ENCODE peak calls at places on chromosomes 11 and 22, in five cellular contexts. N is GM23338, X is SK-N-SH, B is HCT116, D is neural progenitor cell. G is an unnamed sample. For H3K79me2, the result is how much of the 10 kb centered on the place peaks cover.

GRCh38 chr11:57434640-57435546 is 8.0 kb upstream of the SLC43A3 start:
- DNase-seq in N (no peak), X (no peak), B (no peak), D (no peak), G (peak)

GRCh38 chr11:47356998-47357329 is 4.5 kb upstream of the MYBPC3 start:
- DNase-seq in N (no peak), X (no peak), B (no peak), D (no peak), G (no peak)

GRCh38 chr22:36741204-36741793 is 34.6 kb downstream of the IFT27 start:
- DNase-seq in N (peak), X (peak), B (peak), D (peak), G (no peak)

GRCh38 chr22:19740586-19740985 is 17.2 kb downstream of the GP1BB start:
- DNase-seq in N (no peak), X (no peak), B (no peak), D (no peak), G (no peak)

GRCh38 chr11:134349109-134349801 is 17.5 kb downstream of the GLB1L2 start:
- DNase-seq in N (no peak), X (no peak), B (no peak), D (no peak), G (no peak)

GRCh38 chr22:43889366-43890253 is 2.2 kb downstream of the PNPLA5 start:
- DNase-seq in N (peak), X (peak), B (no peak), D (peak), G (peak)

GRCh38 chr11:61429691-61430582 is at the start of the genes CPSF7 and SDHAF2:
- DNase-seq in N (peak), X (peak), B (peak), D (peak), G (peak)

GRCh38 chr11:77467233-77467632 is 6.7 kb downstream of the PAK1 start:
- DNase-seq in N (no peak), X (no peak), B (no peak), D (no peak), G (peak)

GRCh38 chr11:119615003-119615878 is 113.8 kb downstream of the NECTIN1 start:
- DNase-seq in N (no peak), X (no peak), B (peak), D (no peak), G (peak)

GRCh38 chr11:96337541-96338530 is 5.2 kb downstream of the MAML2 start:
- DNase-seq in N (no peak), X (no peak), B (no peak), D (no peak), G (no peak)
- H3K4me3 ChIP-seq in N (no peak), X (peak), B (no peak), D (no peak), G (peak)

GRCh38 chr22:21606775-21607174 is 23.0 kb downstream of the YDJC start:
- DNase-seq in N (no peak), X (no peak), B (no peak), D (no peak), G (no peak)
- H3K79me2 ChIP-seq in N (half or more), X (half or more), B (half or more), D (half or more), G (half or more)

GRCh38 chr22:45608763-45609180 is 62.9 kb upstream of the ATXN10 start:
- DNase-seq in N (no peak), X (no peak), B (peak), D (no peak), G (peak)
- TF ChIP-seq EZH2phosphoT487 in N (no peak), X (no peak), B (no peak), D (no peak), G (no peak)

DNA sequence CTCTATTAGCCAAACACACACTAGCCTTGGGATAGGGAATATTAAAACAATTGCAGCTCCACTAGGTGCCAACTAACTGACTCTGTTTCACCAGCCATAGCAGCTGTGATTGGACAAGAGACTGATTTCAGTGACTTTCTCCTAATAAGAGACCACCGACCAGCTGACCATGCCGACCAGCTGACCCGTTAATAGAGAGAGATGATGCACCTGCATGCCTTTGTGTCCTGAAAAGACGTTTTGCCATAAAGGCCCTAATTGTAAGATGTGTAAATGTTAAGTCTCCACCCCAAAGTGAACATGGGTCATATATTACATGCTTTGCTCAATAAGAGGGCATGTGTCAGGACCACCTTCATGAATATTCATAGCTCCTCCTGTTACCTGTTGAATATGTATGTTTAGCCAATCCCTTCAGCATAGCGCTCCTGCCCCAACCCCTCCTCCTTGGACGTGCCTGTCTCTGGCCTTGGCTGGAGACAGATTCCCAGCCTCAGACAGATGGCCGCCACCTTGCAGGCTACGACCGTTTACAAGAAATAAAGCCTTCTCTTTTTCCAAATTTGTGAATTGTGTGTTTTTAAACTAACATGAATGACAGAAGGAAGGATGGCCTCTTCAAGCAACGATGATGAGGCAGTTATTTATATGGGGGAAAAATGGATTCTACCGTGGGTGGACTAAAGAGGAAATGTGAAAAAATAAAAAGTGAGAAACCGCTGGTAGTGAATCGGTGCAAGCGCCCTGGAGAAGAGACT is 1.2 kb upstream of the NADSYN1 start:
- DNase-seq in N (peak), X (no peak), B (no peak), D (peak), G (peak)
- H3K4me3 ChIP-seq in N (peak), X (no peak), B (no peak), D (peak), G (peak)

GRCh38 chr22:38203090-38203810 is 1.5 kb downstream of the MAFF start:
- DNase-seq in N (peak), X (peak), B (no peak), D (peak), G (peak)

GRCh38 chr22:38205261-38206128 is 3.7 kb downstream of the MAFF start:
- DNase-seq in N (no peak), X (no peak), B (no peak), D (no peak), G (no peak)

GRCh38 chr22:38203855-38204497 is 2.2 kb downstream of the MAFF start:
- DNase-seq in N (no peak), X (no peak), B (no peak), D (no peak), G (peak)

GRCh38 chr22:38202437-38203089 is 769 bp downstream of the MAFF start:
- DNase-seq in N (peak), X (peak), B (no peak), D (peak), G (peak)

GRCh38 chr22:38204784-38205183 is 3.0 kb downstream of the MAFF start:
- DNase-seq in N (no peak), X (no peak), B (no peak), D (no peak), G (no peak)
- H3K79me2 ChIP-seq in N (under half), X (half or more), B (half or more), D (under half), G (half or more)

GRCh38 chr22:46042786-46043185 is 65.8 kb upstream of the WNT7B start:
- DNase-seq in N (no peak), X (no peak), B (no peak), D (no peak), G (no peak)

GRCh38 chr22:46039531-46039930 is 62.6 kb upstream of the WNT7B start:
- DNase-seq in N (no peak), X (no peak), B (no peak), D (no peak), G (no peak)

GRCh38 chr22:46043339-46043738 is 66.4 kb upstream of the WNT7B start:
- DNase-seq in N (no peak), X (no peak), B (no peak), D (no peak), G (no peak)

GRCh38 chr22:46040471-46041465 is 63.8 kb upstream of the WNT7B start:
- DNase-seq in N (no peak), X (no peak), B (no peak), D (no peak), G (no peak)

GRCh38 chr22:46041642-46042041 is 64.7 kb upstream of the WNT7B start:
- DNase-seq in N (no peak), X (no peak), B (no peak), D (no peak), G (no peak)
- TF ChIP-seq EZH2phosphoT487 in N (no peak), X (no peak), B (no peak), D (no peak), G (no peak)

DNA sequence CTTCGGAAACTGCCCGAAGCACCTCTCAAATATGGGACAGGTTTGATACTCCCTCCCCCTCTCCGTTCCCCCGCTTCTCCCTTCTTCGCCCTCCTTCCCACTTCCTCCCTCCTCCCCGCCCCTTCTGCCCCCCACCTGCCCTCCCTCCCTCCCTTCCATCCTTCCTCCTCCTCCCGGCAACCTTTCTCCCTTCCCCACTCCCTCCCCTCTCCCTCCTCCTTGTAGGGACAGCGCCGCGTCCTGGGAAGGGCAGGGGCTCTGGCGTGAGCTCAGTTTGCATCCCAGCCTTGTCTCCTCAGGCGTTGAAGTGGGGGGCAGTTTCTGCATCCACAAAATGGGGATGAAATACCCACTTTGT is 6.1 kb upstream of the NFAM1 start:
- DNase-seq in N (peak), X (no peak), B (no peak), D (peak), G (no peak)
- H3K4me3 ChIP-seq in N (peak), X (no peak), B (no peak), D (peak), G (peak)

G was measured in PC-3.